ENCODE peak calls at places on chromosomes 2 and 18, in nine cellular contexts. One of them, this sample, is unnamed.

GRCh38 chr2:26465266-26465925 is 12.5 kb downstream of the OTOF start:
- DNase-seq in fibroblast of lung: no peak
- DNase-seq in nephron progenitor cell: no peak
- DNase-seq in Ammon's horn: no peak
- DNase-seq in GM23248: no peak
- DNase-seq in effector memory CD8-positive, alpha-beta T cell: no peak
- DNase-seq in activated T-cell treated with anti-CD3 and anti-CD28 coated beads, Interleukin-2, amount 50 U/mL, for 72 hours: no peak
- DNase-seq in PC-9: no peak
- DNase-seq in activated CD4-positive, alpha-beta T cell treated with anti-CD3 and anti-CD28 coated beads, Interleukin-2, amount 50 U/mL, for 48 hours: no peak
- DNase-seq in this sample: no peak

GRCh38 chr2:18829976-18830375 is 240.6 kb upstream of the NT5C1B start:
- DNase-seq in PC-9: no peak
- DNase-seq in Ammon's horn: no peak
- DNase-seq in activated T-cell treated with anti-CD3 and anti-CD28 coated beads, Interleukin-2, amount 50 U/mL, for 72 hours: no peak
- DNase-seq in activated CD4-positive, alpha-beta T cell treated with anti-CD3 and anti-CD28 coated beads, Interleukin-2, amount 50 U/mL, for 48 hours: no peak
- DNase-seq in fibroblast of lung: peak
- DNase-seq in nephron progenitor cell: no peak
- DNase-seq in effector memory CD8-positive, alpha-beta T cell: no peak
- DNase-seq in GM23248: no peak
- DNase-seq in this sample: no peak

GRCh38 chr2:29420484-29420883 is 305.3 kb downstream of the CLIP4 start:
- DNase-seq in nephron progenitor cell: peak
- DNase-seq in GM23248: no peak
- DNase-seq in effector memory CD8-positive, alpha-beta T cell: no peak
- DNase-seq in activated CD4-positive, alpha-beta T cell treated with anti-CD3 and anti-CD28 coated beads, Interleukin-2, amount 50 U/mL, for 48 hours: no peak
- DNase-seq in Ammon's horn: no peak
- DNase-seq in fibroblast of lung: no peak
- DNase-seq in PC-9: no peak
- DNase-seq in activated T-cell treated with anti-CD3 and anti-CD28 coated beads, Interleukin-2, amount 50 U/mL, for 72 hours: no peak
- DNase-seq in this sample: no peak

GRCh38 chr2:113274427-113274826 is 4.3 kb downstream of the PAX8 start:
- DNase-seq in GM23248: no peak
- DNase-seq in activated CD4-positive, alpha-beta T cell treated with anti-CD3 and anti-CD28 coated beads, Interleukin-2, amount 50 U/mL, for 48 hours: no peak
- DNase-seq in effector memory CD8-positive, alpha-beta T cell: no peak
- DNase-seq in nephron progenitor cell: no peak
- DNase-seq in fibroblast of lung: no peak
- DNase-seq in PC-9: no peak
- DNase-seq in Ammon's horn: no peak
- DNase-seq in activated T-cell treated with anti-CD3 and anti-CD28 coated beads, Interleukin-2, amount 50 U/mL, for 72 hours: no peak
- DNase-seq in this sample: no peak

GRCh38 chr2:23363831-23364230 is 21.1 kb upstream of the KLHL29 start:
- DNase-seq in activated CD4-positive, alpha-beta T cell treated with anti-CD3 and anti-CD28 coated beads, Interleukin-2, amount 50 U/mL, for 48 hours: no peak
- DNase-seq in Ammon's horn: no peak
- DNase-seq in activated T-cell treated with anti-CD3 and anti-CD28 coated beads, Interleukin-2, amount 50 U/mL, for 72 hours: no peak
- DNase-seq in nephron progenitor cell: no peak
- DNase-seq in PC-9: no peak
- DNase-seq in GM23248: peak
- DNase-seq in fibroblast of lung: no peak
- DNase-seq in effector memory CD8-positive, alpha-beta T cell: no peak
- DNase-seq in this sample: peak

GRCh38 chr18:9913151-9913525 is 678 bp upstream of the VAPA start:
- DNase-seq in GM23248: no peak
- DNase-seq in activated T-cell treated with anti-CD3 and anti-CD28 coated beads, Interleukin-2, amount 50 U/mL, for 72 hours: no peak
- DNase-seq in activated CD4-positive, alpha-beta T cell treated with anti-CD3 and anti-CD28 coated beads, Interleukin-2, amount 50 U/mL, for 48 hours: no peak
- DNase-seq in fibroblast of lung: peak
- DNase-seq in Ammon's horn: no peak
- DNase-seq in effector memory CD8-positive, alpha-beta T cell: no peak
- DNase-seq in PC-9: no peak
- DNase-seq in nephron progenitor cell: no peak
- DNase-seq in this sample: no peak

GRCh38 chr2:240428245-240428644 is 7.2 kb upstream of the GPC1 start:
- DNase-seq in activated CD4-positive, alpha-beta T cell treated with anti-CD3 and anti-CD28 coated beads, Interleukin-2, amount 50 U/mL, for 48 hours: peak
- DNase-seq in effector memory CD8-positive, alpha-beta T cell: no peak
- DNase-seq in nephron progenitor cell: no peak
- DNase-seq in PC-9: no peak
- DNase-seq in Ammon's horn: no peak
- DNase-seq in GM23248: no peak
- DNase-seq in fibroblast of lung: no peak
- DNase-seq in activated T-cell treated with anti-CD3 and anti-CD28 coated beads, Interleukin-2, amount 50 U/mL, for 72 hours: no peak
- DNase-seq in this sample: no peak

GRCh38 chr2:10569460-10569859 is 120.3 kb downstream of the NOL10 start:
- DNase-seq in PC-9: no peak
- DNase-seq in activated CD4-positive, alpha-beta T cell treated with anti-CD3 and anti-CD28 coated beads, Interleukin-2, amount 50 U/mL, for 48 hours: no peak
- DNase-seq in effector memory CD8-positive, alpha-beta T cell: no peak
- DNase-seq in activated T-cell treated with anti-CD3 and anti-CD28 coated beads, Interleukin-2, amount 50 U/mL, for 72 hours: no peak
- DNase-seq in fibroblast of lung: no peak
- DNase-seq in GM23248: no peak
- DNase-seq in nephron progenitor cell: no peak
- DNase-seq in Ammon's horn: no peak
- DNase-seq in this sample: no peak

GRCh38 chr18:69484699-69485396 is 84.2 kb downstream of the DOK6 start:
- DNase-seq in GM23248: peak
- DNase-seq in fibroblast of lung: peak
- DNase-seq in effector memory CD8-positive, alpha-beta T cell: no peak
- DNase-seq in activated T-cell treated with anti-CD3 and anti-CD28 coated beads, Interleukin-2, amount 50 U/mL, for 72 hours: no peak
- DNase-seq in nephron progenitor cell: no peak
- DNase-seq in activated CD4-positive, alpha-beta T cell treated with anti-CD3 and anti-CD28 coated beads, Interleukin-2, amount 50 U/mL, for 48 hours: no peak
- DNase-seq in PC-9: no peak
- DNase-seq in Ammon's horn: no peak
- DNase-seq in this sample: peak

GRCh38 chr2:55247025-55247424 is 14.5 kb downstream of the RPS27A start:
- DNase-seq in fibroblast of lung: no peak
- DNase-seq in PC-9: no peak
- DNase-seq in GM23248: no peak
- DNase-seq in effector memory CD8-positive, alpha-beta T cell: no peak
- DNase-seq in Ammon's horn: no peak
- DNase-seq in activated CD4-positive, alpha-beta T cell treated with anti-CD3 and anti-CD28 coated beads, Interleukin-2, amount 50 U/mL, for 48 hours: no peak
- DNase-seq in nephron progenitor cell: no peak
- DNase-seq in activated T-cell treated with anti-CD3 and anti-CD28 coated beads, Interleukin-2, amount 50 U/mL, for 72 hours: no peak
- DNase-seq in this sample: no peak

GRCh38 chr2:86785456-86785855 is 5.3 kb downstream of the CD8A start:
- DNase-seq in PC-9: no peak
- DNase-seq in activated T-cell treated with anti-CD3 and anti-CD28 coated beads, Interleukin-2, amount 50 U/mL, for 72 hours: peak
- DNase-seq in effector memory CD8-positive, alpha-beta T cell: peak
- DNase-seq in activated CD4-positive, alpha-beta T cell treated with anti-CD3 and anti-CD28 coated beads, Interleukin-2, amount 50 U/mL, for 48 hours: no peak
- DNase-seq in Ammon's horn: no peak
- DNase-seq in GM23248: no peak
- DNase-seq in nephron progenitor cell: no peak
- DNase-seq in fibroblast of lung: no peak
- DNase-seq in this sample: no peak

GRCh38 chr2:191222507-191222906 is 22.7 kb upstream of the MYO1B start:
- DNase-seq in nephron progenitor cell: no peak
- DNase-seq in activated CD4-positive, alpha-beta T cell treated with anti-CD3 and anti-CD28 coated beads, Interleukin-2, amount 50 U/mL, for 48 hours: no peak
- DNase-seq in effector memory CD8-positive, alpha-beta T cell: no peak
- DNase-seq in fibroblast of lung: peak
- DNase-seq in PC-9: no peak
- DNase-seq in Ammon's horn: no peak
- DNase-seq in activated T-cell treated with anti-CD3 and anti-CD28 coated beads, Interleukin-2, amount 50 U/mL, for 72 hours: no peak
- DNase-seq in GM23248: peak
- DNase-seq in this sample: no peak

GRCh38 chr2:42132066-42132965 is 36.8 kb upstream of the EML4 start:
- DNase-seq in nephron progenitor cell: no peak
- DNase-seq in fibroblast of lung: peak
- DNase-seq in GM23248: peak
- DNase-seq in activated CD4-positive, alpha-beta T cell treated with anti-CD3 and anti-CD28 coated beads, Interleukin-2, amount 50 U/mL, for 48 hours: no peak
- DNase-seq in Ammon's horn: no peak
- DNase-seq in effector memory CD8-positive, alpha-beta T cell: no peak
- DNase-seq in activated T-cell treated with anti-CD3 and anti-CD28 coated beads, Interleukin-2, amount 50 U/mL, for 72 hours: no peak
- DNase-seq in PC-9: no peak
- DNase-seq in this sample: peak

GRCh38 chr2:110788936-110789335 is 56.6 kb downstream of the ACOXL start:
- DNase-seq in PC-9: no peak
- DNase-seq in Ammon's horn: peak
- DNase-seq in nephron progenitor cell: no peak
- DNase-seq in fibroblast of lung: no peak
- DNase-seq in GM23248: no peak
- DNase-seq in activated CD4-positive, alpha-beta T cell treated with anti-CD3 and anti-CD28 coated beads, Interleukin-2, amount 50 U/mL, for 48 hours: no peak
- DNase-seq in effector memory CD8-positive, alpha-beta T cell: no peak
- DNase-seq in activated T-cell treated with anti-CD3 and anti-CD28 coated beads, Interleukin-2, amount 50 U/mL, for 72 hours: no peak
- DNase-seq in this sample: no peak

GRCh38 chr2:219035942-219036341 is 5.4 kb downstream of the CFAP65 start:
- DNase-seq in GM23248: no peak
- DNase-seq in PC-9: no peak
- DNase-seq in fibroblast of lung: no peak
- DNase-seq in Ammon's horn: no peak
- DNase-seq in activated T-cell treated with anti-CD3 and anti-CD28 coated beads, Interleukin-2, amount 50 U/mL, for 72 hours: no peak
- DNase-seq in nephron progenitor cell: no peak
- DNase-seq in effector memory CD8-positive, alpha-beta T cell: no peak
- DNase-seq in activated CD4-positive, alpha-beta T cell treated with anti-CD3 and anti-CD28 coated beads, Interleukin-2, amount 50 U/mL, for 48 hours: no peak
- DNase-seq in this sample: no peak

GRCh38 chr2:226887940-226888339 is 52.1 kb downstream of the RHBDD1 start:
- DNase-seq in nephron progenitor cell: no peak
- DNase-seq in PC-9: no peak
- DNase-seq in fibroblast of lung: peak
- DNase-seq in activated CD4-positive, alpha-beta T cell treated with anti-CD3 and anti-CD28 coated beads, Interleukin-2, amount 50 U/mL, for 48 hours: no peak
- DNase-seq in effector memory CD8-positive, alpha-beta T cell: no peak
- DNase-seq in GM23248: peak
- DNase-seq in activated T-cell treated with anti-CD3 and anti-CD28 coated beads, Interleukin-2, amount 50 U/mL, for 72 hours: no peak
- DNase-seq in Ammon's horn: no peak
- DNase-seq in this sample: peak

GRCh38 chr2:229456091-229456490 is 185.0 kb upstream of the PID1 start:
- DNase-seq in activated T-cell treated with anti-CD3 and anti-CD28 coated beads, Interleukin-2, amount 50 U/mL, for 72 hours: no peak
- DNase-seq in PC-9: no peak
- DNase-seq in activated CD4-positive, alpha-beta T cell treated with anti-CD3 and anti-CD28 coated beads, Interleukin-2, amount 50 U/mL, for 48 hours: no peak
- DNase-seq in nephron progenitor cell: no peak
- DNase-seq in effector memory CD8-positive, alpha-beta T cell: no peak
- DNase-seq in fibroblast of lung: no peak
- DNase-seq in Ammon's horn: no peak
- DNase-seq in GM23248: no peak
- DNase-seq in this sample: no peak

GRCh38 chr18:37280701-37281100 is 284.9 kb downstream of the CELF4 start:
- DNase-seq in fibroblast of lung: no peak
- DNase-seq in PC-9: no peak
- DNase-seq in Ammon's horn: no peak
- DNase-seq in nephron progenitor cell: no peak
- DNase-seq in GM23248: no peak
- DNase-seq in activated T-cell treated with anti-CD3 and anti-CD28 coated beads, Interleukin-2, amount 50 U/mL, for 72 hours: no peak
- DNase-seq in effector memory CD8-positive, alpha-beta T cell: no peak
- DNase-seq in activated CD4-positive, alpha-beta T cell treated with anti-CD3 and anti-CD28 coated beads, Interleukin-2, amount 50 U/mL, for 48 hours: no peak
- DNase-seq in this sample: no peak

GRCh38 chr2:169877406-169877805 is 50.2 kb downstream of the UBR3 start:
- DNase-seq in nephron progenitor cell: no peak
- DNase-seq in PC-9: no peak
- DNase-seq in effector memory CD8-positive, alpha-beta T cell: no peak
- DNase-seq in GM23248: peak
- DNase-seq in Ammon's horn: peak
- DNase-seq in activated CD4-positive, alpha-beta T cell treated with anti-CD3 and anti-CD28 coated beads, Interleukin-2, amount 50 U/mL, for 48 hours: no peak
- DNase-seq in activated T-cell treated with anti-CD3 and anti-CD28 coated beads, Interleukin-2, amount 50 U/mL, for 72 hours: no peak
- DNase-seq in fibroblast of lung: peak
- DNase-seq in this sample: peak

GRCh38 chr18:9951022-9951859 is 37.4 kb downstream of the VAPA start:
- DNase-seq in Ammon's horn: peak
- DNase-seq in fibroblast of lung: peak
- DNase-seq in PC-9: peak
- DNase-seq in activated T-cell treated with anti-CD3 and anti-CD28 coated beads, Interleukin-2, amount 50 U/mL, for 72 hours: peak
- DNase-seq in effector memory CD8-positive, alpha-beta T cell: no peak
- DNase-seq in GM23248: peak
- DNase-seq in nephron progenitor cell: peak
- DNase-seq in activated CD4-positive, alpha-beta T cell treated with anti-CD3 and anti-CD28 coated beads, Interleukin-2, amount 50 U/mL, for 48 hours: peak
- DNase-seq in this sample: peak

GRCh38 chr2:211045025-211045424 is 488.6 kb downstream of the CPS1 start:
- DNase-seq in GM23248: no peak
- DNase-seq in nephron progenitor cell: no peak
- DNase-seq in activated T-cell treated with anti-CD3 and anti-CD28 coated beads, Interleukin-2, amount 50 U/mL, for 72 hours: no peak
- DNase-seq in effector memory CD8-positive, alpha-beta T cell: no peak
- DNase-seq in PC-9: no peak
- DNase-seq in fibroblast of lung: no peak
- DNase-seq in activated CD4-positive, alpha-beta T cell treated with anti-CD3 and anti-CD28 coated beads, Interleukin-2, amount 50 U/mL, for 48 hours: no peak
- DNase-seq in Ammon's horn: no peak
- DNase-seq in this sample: no peak

GRCh38 chr2:54012538-54013141 is 41.8 kb upstream of the PSME4 start:
- DNase-seq in fibroblast of lung: no peak
- DNase-seq in effector memory CD8-positive, alpha-beta T cell: no peak
- DNase-seq in nephron progenitor cell: no peak
- DNase-seq in Ammon's horn: no peak
- DNase-seq in PC-9: no peak
- DNase-seq in activated CD4-positive, alpha-beta T cell treated with anti-CD3 and anti-CD28 coated beads, Interleukin-2, amount 50 U/mL, for 48 hours: no peak
- DNase-seq in GM23248: no peak
- DNase-seq in activated T-cell treated with anti-CD3 and anti-CD28 coated beads, Interleukin-2, amount 50 U/mL, for 72 hours: no peak
- DNase-seq in this sample: no peak

GRCh38 chr18:34592961-34593382 is 117.1 kb upstream of the DTNA start:
- DNase-seq in activated CD4-positive, alpha-beta T cell treated with anti-CD3 and anti-CD28 coated beads, Interleukin-2, amount 50 U/mL, for 48 hours: no peak
- DNase-seq in activated T-cell treated with anti-CD3 and anti-CD28 coated beads, Interleukin-2, amount 50 U/mL, for 72 hours: no peak
- DNase-seq in fibroblast of lung: peak
- DNase-seq in PC-9: no peak
- DNase-seq in GM23248: peak
- DNase-seq in effector memory CD8-positive, alpha-beta T cell: no peak
- DNase-seq in nephron progenitor cell: peak
- DNase-seq in Ammon's horn: peak
- DNase-seq in this sample: peak

This sample was measured in adipocyte.